ENCODE peak calls at places on chromosomes 1 and 21, in six cellular contexts. A, E, S, L, B and O are unnamed samples.

GRCh38 chr1:45876000-45876399 is 72.6 kb downstream of the MAST2 start:
- DNase-seq in A (no peak), E (no peak), S (no peak), L (no peak), B (no peak), O (no peak)

GRCh38 chr1:43276673-43277072 is 6.9 kb downstream of the TMEM125 start:
- DNase-seq in A (peak), E (peak), S (no peak), L (no peak), B (peak), O (no peak)

GRCh38 chr1:150386546-150387080 is 22.7 kb downstream of the RPRD2 start:
- DNase-seq in A (no peak), E (no peak), S (no peak), L (no peak), B (no peak), O (no peak)

GRCh38 chr1:39452540-39452939 is 38.9 kb upstream of the BMP8A start:
- DNase-seq in A (no peak), E (no peak), S (no peak), L (no peak), B (no peak), O (no peak)

GRCh38 chr21:35861656-35862055 is 198.7 kb downstream of the SETD4 start:
- DNase-seq in A (no peak), E (no peak), S (no peak), L (no peak), B (no peak), O (no peak)

GRCh38 chr21:43609501-43610340 is 49.6 kb downstream of the HSF2BP start:
- DNase-seq in A (peak), E (peak), S (peak), L (no peak), B (peak), O (peak)

GRCh38 chr1:88169144-88169543 is 514.9 kb upstream of the PKN2 start:
- DNase-seq in A (no peak), E (no peak), S (no peak), L (no peak), B (no peak), O (no peak)

GRCh38 chr1:232108598-232108997 is 482.0 kb downstream of the DISC1 start:
- DNase-seq in A (no peak), E (no peak), S (no peak), L (no peak), B (no peak), O (no peak)

GRCh38 chr1:246333855-246334254 is 173.2 kb downstream of the SMYD3 start:
- DNase-seq in A (no peak), E (no peak), S (no peak), L (no peak), B (no peak), O (no peak)

GRCh38 chr1:66435541-66435940 is 98.4 kb upstream of the SGIP1 start:
- DNase-seq in A (no peak), E (no peak), S (no peak), L (no peak), B (no peak), O (no peak)

GRCh38 chr1:66437136-66437401 is 96.9 kb upstream of the SGIP1 start:
- DNase-seq in A (no peak), E (no peak), S (no peak), L (no peak), B (no peak), O (no peak)

GRCh38 chr1:66434096-66434495 is 99.9 kb upstream of the SGIP1 start:
- DNase-seq in A (no peak), E (no peak), S (no peak), L (no peak), B (no peak), O (no peak)

GRCh38 chr1:66438062-66438970 is 95.6 kb upstream of the SGIP1 start:
- DNase-seq in A (no peak), E (no peak), S (no peak), L (no peak), B (no peak), O (no peak)

GRCh38 chr1:66436378-66437135 is 97.4 kb upstream of the SGIP1 start:
- DNase-seq in A (no peak), E (no peak), S (no peak), L (no peak), B (no peak), O (no peak)
- TF ChIP-seq CTCF in A (no peak), E (no peak), S (no peak), L (no peak), B (no peak), O (no peak)

GRCh38 chr21:45323487-45324380 is 36.0 kb upstream of the POFUT2 start:
- DNase-seq in A (peak), E (no peak), S (no peak), L (no peak), B (no peak), O (no peak)

GRCh38 chr21:45322960-45323461 is 35.3 kb upstream of the POFUT2 start:
- DNase-seq in A (peak), E (no peak), S (peak), L (no peak), B (no peak), O (no peak)

GRCh38 chr21:45325206-45326168 is 37.8 kb upstream of the POFUT2 start:
- DNase-seq in A (peak), E (no peak), S (peak), L (no peak), B (no peak), O (no peak)

GRCh38 chr21:45326169-45326833 is 38.6 kb upstream of the POFUT2 start:
- DNase-seq in A (peak), E (no peak), S (peak), L (no peak), B (no peak), O (no peak)

GRCh38 chr21:45324430-45325205 is 36.9 kb upstream of the POFUT2 start:
- DNase-seq in A (peak), E (no peak), S (peak), L (no peak), B (no peak), O (no peak)
- TF ChIP-seq EP300 in A (no peak), E (no peak), S (no peak), L (no peak), B (no peak), O (no peak)

GRCh38 chr1:225442156-225442555 is 14.3 kb upstream of the LBR start:
- DNase-seq in A (peak), E (no peak), S (no peak), L (no peak), B (no peak), O (no peak)

GRCh38 chr1:225437710-225438437 is 10.0 kb upstream of the LBR start:
- DNase-seq in A (peak), E (no peak), S (no peak), L (no peak), B (no peak), O (peak)

GRCh38 chr1:225445644-225446297 is 17.9 kb upstream of the LBR start:
- DNase-seq in A (peak), E (peak), S (no peak), L (no peak), B (no peak), O (peak)

GRCh38 chr1:225440380-225440957 is 12.6 kb upstream of the LBR start:
- DNase-seq in A (no peak), E (no peak), S (no peak), L (no peak), B (no peak), O (peak)

DNA sequence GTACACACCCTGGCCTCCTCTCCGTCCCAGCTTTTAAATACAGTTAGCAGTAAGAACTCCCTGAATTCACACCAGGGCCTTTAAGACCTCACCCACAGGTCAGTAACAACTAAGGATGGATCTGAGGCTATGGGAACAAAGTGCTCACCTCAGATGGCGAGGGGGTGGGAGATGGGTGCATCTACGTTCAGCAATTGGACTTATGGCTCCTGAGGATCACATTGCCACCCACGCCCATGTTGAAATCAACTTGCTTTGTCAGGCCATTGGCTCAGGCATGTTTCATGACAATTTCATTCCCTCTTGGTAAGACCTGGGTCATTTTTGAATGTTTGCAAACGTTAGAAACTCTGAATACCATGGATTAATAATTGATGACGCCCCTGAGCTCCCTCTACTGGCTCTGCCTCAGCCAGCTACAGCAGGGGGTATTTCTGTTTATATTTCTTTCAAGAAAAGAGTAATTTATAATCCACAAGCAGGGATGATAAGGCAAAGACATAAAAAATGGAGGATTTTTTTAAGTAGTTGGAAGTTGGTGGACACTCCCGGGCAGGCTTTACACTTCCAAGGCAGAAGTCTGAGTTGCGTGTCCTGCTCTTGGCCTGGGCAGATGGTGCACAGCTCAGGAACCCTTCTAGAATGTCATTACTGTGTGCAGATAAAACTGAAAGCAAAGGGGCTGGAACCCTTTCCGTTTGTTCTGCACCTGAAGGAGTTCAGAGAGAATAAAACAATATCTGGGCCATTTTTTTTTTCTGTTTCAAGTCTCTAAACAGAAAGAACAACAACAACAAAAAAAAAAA is 13.7 kb upstream of the LBR start:
- DNase-seq in A (peak), E (no peak), S (no peak), L (no peak), B (no peak), O (peak)
- TF ChIP-seq CTCF in A (no peak), E (no peak), S (no peak), L (no peak), B (no peak), O (peak)

GRCh38 chr1:198922638-198923430 is 284.0 kb downstream of the PTPRC start:
- DNase-seq in A (no peak), E (no peak), S (no peak), L (no peak), B (no peak), O (no peak)
- TF ChIP-seq EP300 in A (no peak), E (no peak), S (no peak), L (peak), B (no peak), O (peak)

GRCh38 chr1:51924455-51924854 is 45.9 kb upstream of the NRDC start:
- DNase-seq in A (no peak), E (no peak), S (no peak), L (no peak), B (no peak), O (no peak)

GRCh38 chr1:51930329-51930728 is 51.8 kb upstream of the NRDC start:
- DNase-seq in A (no peak), E (no peak), S (no peak), L (no peak), B (no peak), O (no peak)

GRCh38 chr1:51928896-51929295 is 50.4 kb upstream of the NRDC start:
- DNase-seq in A (no peak), E (no peak), S (no peak), L (no peak), B (no peak), O (no peak)

GRCh38 chr1:51927029-51927428 is 48.5 kb upstream of the NRDC start:
- DNase-seq in A (no peak), E (no peak), S (no peak), L (no peak), B (no peak), O (no peak)

DNA sequence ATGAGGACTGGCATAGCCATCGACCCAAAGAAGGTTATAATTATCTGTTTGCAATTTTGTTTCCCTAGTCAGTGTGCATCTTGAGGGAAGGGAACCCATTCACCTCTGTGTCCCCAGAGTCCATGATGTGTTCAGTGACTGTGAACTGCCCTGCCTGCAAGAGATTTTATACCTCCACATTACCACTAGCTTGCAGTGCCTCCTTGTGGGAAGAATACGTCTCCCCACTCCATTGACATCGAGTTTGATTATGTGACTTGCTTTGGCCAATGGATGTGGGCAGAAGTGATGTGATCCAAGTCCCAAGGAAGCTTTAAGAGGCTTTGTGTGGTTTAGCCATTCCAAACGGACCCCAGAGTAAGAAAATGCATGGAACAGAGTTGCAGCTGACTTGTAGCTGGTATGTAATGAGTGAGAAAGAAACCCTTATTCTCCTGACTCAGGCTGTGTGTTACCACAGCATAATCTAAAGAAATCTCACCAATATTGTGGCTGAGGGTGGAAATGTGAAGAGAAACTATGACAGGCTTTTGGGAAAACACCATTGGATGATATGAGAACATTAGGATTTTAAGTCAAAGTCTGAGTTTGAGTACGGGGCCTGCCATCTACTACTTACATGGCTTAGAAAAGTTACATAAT is 47.8 kb upstream of the NRDC start:
- DNase-seq in A (no peak), E (no peak), S (no peak), L (no peak), B (no peak), O (no peak)
- TF ChIP-seq CTCF in A (no peak), E (no peak), S (no peak), L (peak), B (no peak), O (no peak)

GRCh38 chr1:20560966-20561365 is 8.6 kb downstream of the FAM43B start:
- DNase-seq in A (no peak), E (no peak), S (no peak), L (no peak), B (no peak), O (no peak)
- TF ChIP-seq EP300 in A (no peak), E (no peak), S (no peak), L (no peak), B (no peak), O (no peak)

GRCh38 chr1:100700586-100700985 is 19.0 kb upstream of the VCAM1 start:
- DNase-seq in A (no peak), E (no peak), S (no peak), L (no peak), B (no peak), O (no peak)

GRCh38 chr1:100703716-100704115 is 15.8 kb upstream of the VCAM1 start:
- DNase-seq in A (no peak), E (no peak), S (no peak), L (no peak), B (no peak), O (no peak)

GRCh38 chr1:100704473-100704872 is 15.1 kb upstream of the VCAM1 start:
- DNase-seq in A (no peak), E (no peak), S (no peak), L (no peak), B (no peak), O (no peak)

GRCh38 chr1:100699744-100700143 is 19.8 kb upstream of the VCAM1 start:
- DNase-seq in A (no peak), E (no peak), S (no peak), L (no peak), B (no peak), O (no peak)

DNA sequence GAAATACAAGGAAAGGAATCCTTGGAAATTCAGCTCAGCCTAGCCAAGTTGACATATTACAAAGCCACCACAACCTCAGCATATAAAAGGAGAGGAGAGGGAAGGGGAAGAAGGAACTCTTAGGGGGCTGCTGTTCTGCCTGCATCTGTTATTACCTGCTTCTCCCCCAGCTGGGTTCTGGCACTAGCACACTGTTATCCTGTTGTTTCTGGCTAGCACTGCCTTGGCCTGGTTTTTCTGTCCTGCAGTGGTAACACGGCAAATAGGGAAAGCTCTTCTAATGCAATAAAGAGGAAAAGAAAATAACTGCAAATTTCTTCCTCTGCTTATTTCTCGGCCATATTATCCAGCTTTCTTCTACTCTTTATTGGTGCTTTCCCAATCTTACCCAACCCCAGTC is 16.5 kb upstream of the VCAM1 start:
- DNase-seq in A (no peak), E (no peak), S (no peak), L (no peak), B (no peak), O (no peak)
- TF ChIP-seq CTCF in A (no peak), E (no peak), S (no peak), L (no peak), B (no peak), O (no peak)

DNA sequence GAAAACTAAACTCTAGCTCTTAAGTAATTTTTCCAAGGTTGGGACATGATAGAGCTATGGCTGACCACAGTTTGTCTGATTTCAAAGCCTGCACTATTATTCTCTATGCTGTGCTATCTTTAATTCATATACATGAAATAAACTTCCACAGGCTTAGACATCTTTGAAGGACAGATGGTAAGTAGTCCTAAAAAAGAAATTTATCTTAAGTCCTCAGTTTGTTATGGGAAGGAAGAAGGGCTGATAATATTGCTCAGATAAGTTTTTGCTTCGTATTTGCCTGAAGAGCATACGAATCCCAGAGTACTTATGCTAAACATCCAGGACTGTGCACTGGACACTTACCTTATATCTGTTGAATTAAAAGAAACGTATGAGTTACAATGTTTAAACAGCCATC is 39.6 kb downstream of the VCAM1 start:
- DNase-seq in A (no peak), E (no peak), S (no peak), L (no peak), B (no peak), O (no peak)
- TF ChIP-seq EP300 in A (no peak), E (no peak), S (no peak), L (no peak), B (no peak), O (no peak)

GRCh38 chr1:206470692-206471414 is 577 bp downstream of the IKBKE start:
- DNase-seq in A (no peak), E (peak), S (no peak), L (no peak), B (peak), O (peak)
- TF ChIP-seq CTCF in A (peak), E (no peak), S (no peak), L (no peak), B (no peak), O (no peak)

DNA sequence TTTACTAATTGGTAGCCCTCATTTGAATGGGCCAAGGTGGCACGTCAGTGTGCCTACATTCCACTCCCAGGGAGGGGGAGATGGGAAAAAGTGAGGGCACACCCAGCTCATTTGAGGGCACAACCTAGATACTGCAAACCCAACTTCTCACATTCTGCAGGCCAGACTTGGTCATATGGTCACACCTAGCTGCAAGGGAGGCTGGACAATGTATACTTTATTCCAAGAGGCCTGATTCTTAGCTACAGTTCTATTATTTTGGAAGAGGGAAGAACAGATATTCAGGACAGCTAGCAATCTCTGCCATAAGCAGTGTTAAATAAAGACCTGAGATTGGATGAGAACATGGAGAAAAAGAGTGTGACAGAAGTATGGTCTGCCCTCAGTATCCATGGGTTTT is 180.4 kb downstream of the ROR1 start:
- DNase-seq in A (no peak), E (no peak), S (no peak), L (no peak), B (no peak), O (no peak)
- TF ChIP-seq EP300 in A (no peak), E (no peak), S (no peak), L (no peak), B (no peak), O (no peak)